ENCODE peak calls at places on chromosomes 11 and 22, in six cellular contexts. D is ovary; Z is A549; A is mesendoderm; Y is CD8-positive, alpha-beta T cell; U is cardiac muscle cell. J is an unnamed sample.

GRCh38 chr11:110366234-110366633 is 63.5 kb upstream of the FDX1 start:
- DNase-seq in A (no peak), U (peak; percentile 58), Z (no peak), D (peak; percentile 65), Y (no peak), J (peak; percentile 84)

GRCh38 chr11:127939000-127939399 is 648.4 kb downstream of the ETS1 start:
- DNase-seq in A (no peak), Z (no peak), U (no peak), Y (no peak), D (no peak), J (no peak)

GRCh38 chr11:66956689-66957290 is 1.4 kb downstream of the PC start:
- DNase-seq in U (peak; percentile 66), Z (no peak), A (peak; percentile 90), D (no peak), Y (no peak), J (peak; percentile 47)

GRCh38 chr11:68297812-68298658 is 14.4 kb upstream of the LRP5 start:
- DNase-seq in D (peak; percentile 89), U (peak; percentile 77), Z (peak; percentile 82), A (peak; percentile 72), Y (peak; percentile 70), J (peak; percentile 97)

GRCh38 chr11:103959279-103959930 is 77.0 kb upstream of the DDI1 start:
- DNase-seq in Y (no peak), A (peak; percentile 45), D (no peak), Z (no peak), U (peak; percentile 52), J (no peak)

GRCh38 chr11:44309483-44310197 is at the start of gene ALX4:
- DNase-seq in Y (no peak), U (peak; percentile 34), D (no peak), Z (no peak), A (peak; percentile 87), J (no peak)

GRCh38 chr11:111631666-111632039 is 29.4 kb downstream of the SIK2 start:
- DNase-seq in A (peak; percentile 22), U (peak; percentile 74), Y (no peak), Z (no peak), D (no peak), J (no peak)

GRCh38 chr11:133957926-133958325 is 1.2 kb upstream of the IGSF9B start:
- DNase-seq in Y (no peak), D (peak; percentile 57), U (peak; percentile 36), A (peak; percentile 54), Z (no peak), J (peak; percentile 71)

GRCh38 chr11:66462911-66463310 is 3.8 kb upstream of the PELI3 start:
- DNase-seq in A (no peak), U (no peak), Z (no peak), D (no peak), Y (no peak), J (no peak)

GRCh38 chr22:36234919-36235318 is 4.4 kb downstream of the APOL2 start:
- DNase-seq in D (no peak), U (peak; percentile 53), Y (no peak), A (no peak), Z (no peak), J (no peak)

GRCh38 chr11:16856022-16856471 is 117.6 kb downstream of the C11orf58 start:
- DNase-seq in Z (no peak), Y (no peak), D (no peak), U (no peak), A (no peak), J (no peak)

GRCh38 chr22:37818397-37819099 is 4.6 kb upstream of the GALR3 start:
- DNase-seq in U (peak; percentile 65), D (peak; percentile 77), A (peak; percentile 77), Z (no peak), Y (peak; percentile 62), J (peak; percentile 92)

GRCh38 chr22:42473484-42474193 is 41.4 kb upstream of the NFAM1 start:
- DNase-seq in Z (peak; percentile 43), D (no peak), A (peak; percentile 72), Y (no peak), U (peak; percentile 77), J (no peak)

GRCh38 chr11:93169950-93170561 is 27.7 kb downstream of the SLC36A4 start:
- DNase-seq in A (peak; percentile 55), D (no peak), U (peak; percentile 43), Z (no peak), Y (no peak), J (no peak)

GRCh38 chr11:86212212-86212611 is 32.3 kb upstream of the EED start:
- DNase-seq in Y (no peak), Z (no peak), U (no peak), A (no peak), D (no peak), J (no peak)

GRCh38 chr22:18091916-18092526 is 14.2 kb downstream of the PEX26 start:
- DNase-seq in D (peak; percentile 83), Z (peak; percentile 40), Y (no peak), U (peak; percentile 93), A (no peak), J (no peak)

GRCh38 chr22:50471197-50471847 is 3.5 kb downstream of the SBF1 start:
- DNase-seq in A (no peak), D (no peak), U (no peak), Y (no peak), Z (no peak), J (no peak)

GRCh38 chr11:28699701-28700100 is 591.5 kb downstream of the METTL15 start:
- DNase-seq in D (no peak), U (no peak), A (no peak), Y (no peak), Z (no peak), J (no peak)

GRCh38 chr11:72776117-72776843 is 17.6 kb downstream of the STARD10 start:
- DNase-seq in D (no peak), Y (no peak), Z (no peak), U (no peak), A (no peak), J (no peak)

GRCh38 chr11:69486773-69487266 is 5.4 kb downstream of the LINC01488 start:
- DNase-seq in U (no peak), D (no peak), A (no peak), Z (no peak), Y (no peak), J (peak; percentile 74)

GRCh38 chr22:24965822-24966626 is 13.5 kb downstream of the KIAA1671 start:
- DNase-seq in U (no peak), D (peak; percentile 85), Z (no peak), Y (no peak), A (no peak), J (peak; percentile 84)

GRCh38 chr11:1826552-1827094 is 8.2 kb upstream of the SYT8 start:
- DNase-seq in A (peak; percentile 35), Y (no peak), D (no peak), U (peak; percentile 91), Z (peak; percentile 72), J (no peak)

GRCh38 chr22:47806894-47807293 is 1044.4 kb downstream of the TBC1D22A start:
- DNase-seq in D (no peak), U (no peak), A (no peak), Z (no peak), Y (no peak), J (no peak)

GRCh38 chr11:118530180-118530682 is 761 bp upstream of the TMEM25 start:
- DNase-seq in D (no peak), Z (no peak), U (no peak), A (no peak), Y (no peak), J (no peak)

GRCh38 chr11:8688414-8689362 is 6.1 kb downstream of the RPL27A start:
- DNase-seq in A (peak; percentile 99), Z (peak; percentile 96), Y (peak; percentile 86), D (peak; percentile 97), U (peak; percentile 98), J (peak; percentile 96)
- H3K4me1 ChIP-seq in A (peaks cover 2% of the 10 kb centered on the region), Z (peaks cover 49% of the 10 kb centered on the region), Y (peaks cover 29% of the 10 kb centered on the region), D (peaks cover 7% of the 10 kb centered on the region), U (peaks cover 5% of the 10 kb centered on the region), J (peaks cover 47% of the 10 kb centered on the region)

DNA sequence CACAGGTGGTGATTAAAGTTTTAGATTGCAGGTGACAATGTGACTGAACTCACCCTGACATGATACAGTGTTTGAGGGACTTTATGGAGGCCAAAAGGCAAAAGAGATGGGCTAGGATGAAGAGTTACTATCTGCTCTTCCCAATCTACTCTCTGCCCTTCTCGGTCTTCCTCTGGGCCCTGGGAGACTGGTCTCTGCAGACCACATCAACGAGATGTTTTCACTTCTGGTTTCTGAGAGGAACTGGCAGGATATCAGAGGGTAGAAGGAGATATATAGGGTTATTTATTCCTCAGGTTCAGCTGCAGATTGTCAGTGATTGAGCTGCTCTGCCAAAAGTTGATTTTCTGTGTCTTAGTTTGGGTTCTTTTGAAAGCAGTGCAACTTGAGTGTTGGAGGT is 32.4 kb upstream of the CD44 start:
- DNase-seq in Y (no peak), Z (no peak), A (no peak), U (no peak), D (no peak), J (no peak)
- H3K4me1 ChIP-seq in Y (peaks cover 38% of the 10 kb centered on the region), Z (peaks cover 4% of the 10 kb centered on the region), A (no peaks in the 10 kb centered on the region), U (no peaks in the 10 kb centered on the region), D (no peaks in the 10 kb centered on the region), J (peaks cover 17% of the 10 kb centered on the region)

GRCh38 chr22:20523118-20523983 is 15.9 kb downstream of the MED15 start:
- DNase-seq in Y (peak; percentile 33), A (peak; percentile 48), Z (no peak), D (no peak), U (peak; percentile 62), J (no peak)

GRCh38 chr22:20522828-20523117 is 15.4 kb downstream of the MED15 start:
- DNase-seq in D (no peak), Z (no peak), Y (no peak), A (no peak), U (no peak), J (no peak)

GRCh38 chr22:20525048-20525447 is 17.6 kb downstream of the MED15 start:
- DNase-seq in A (no peak), Y (no peak), U (no peak), D (no peak), Z (no peak), J (no peak)

GRCh38 chr22:20522134-20522827 is 14.9 kb downstream of the MED15 start:
- DNase-seq in Y (no peak), Z (no peak), D (no peak), A (no peak), U (no peak), J (no peak)

DNA sequence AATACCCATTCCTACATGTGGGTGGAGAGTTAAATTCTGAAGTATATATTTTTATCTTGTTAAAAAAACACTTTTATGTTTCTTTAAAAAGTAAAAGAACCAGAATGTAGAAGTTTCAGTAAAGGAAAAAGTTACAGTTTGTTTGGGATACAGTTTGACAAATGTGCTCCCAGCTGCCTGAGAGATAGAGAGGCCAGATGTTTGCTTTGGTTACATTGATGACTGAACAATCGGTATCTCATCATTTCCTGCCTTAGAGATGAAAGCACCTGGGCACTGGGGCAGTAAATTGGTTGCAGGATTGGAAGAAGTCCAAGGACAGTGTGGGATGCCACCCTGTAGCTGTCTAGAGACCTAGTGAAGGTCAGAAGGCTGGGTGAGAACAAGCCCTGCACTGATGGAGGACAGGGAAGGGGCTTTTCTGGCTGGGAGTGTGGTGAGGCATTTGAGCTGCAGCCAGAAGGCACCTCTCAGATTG is 16.6 kb downstream of the MED15 start:
- DNase-seq in Y (no peak), A (no peak), D (no peak), Z (no peak), U (no peak), J (no peak)
- H3K4me1 ChIP-seq in Y (peaks cover 45% of the 10 kb centered on the region), A (peaks cover 3% of the 10 kb centered on the region), D (peaks cover 18% of the 10 kb centered on the region), Z (peaks cover 67% of the 10 kb centered on the region), U (peaks cover 24% of the 10 kb centered on the region), J (peaks cover 64% of the 10 kb centered on the region)

DNA sequence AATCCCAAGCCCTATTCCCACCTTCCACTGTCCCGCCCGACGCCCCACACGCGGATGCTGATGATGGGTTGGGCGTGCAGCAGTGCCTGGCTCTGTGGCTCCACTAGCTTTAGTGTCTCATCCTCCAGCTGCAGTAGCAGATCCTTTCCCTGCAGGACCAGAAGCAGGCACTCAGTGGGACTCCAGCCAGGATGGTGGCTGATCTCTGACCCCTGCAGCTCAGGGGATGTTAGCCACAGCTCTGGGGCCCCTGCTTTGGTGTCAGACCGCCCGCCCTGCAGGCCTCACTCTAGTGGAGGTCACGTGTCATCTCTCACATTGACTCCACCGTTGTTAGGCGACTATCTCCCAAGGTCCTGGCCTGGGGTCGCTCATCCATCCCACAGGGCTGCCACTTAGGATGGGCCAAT is 11.8 kb downstream of the SMPD1 start:
- DNase-seq in U (no peak), A (no peak), D (no peak), Y (no peak), Z (no peak), J (no peak)
- H3K4me1 ChIP-seq in U (no peaks in the 10 kb centered on the region), A (no peaks in the 10 kb centered on the region), D (peaks cover 9% of the 10 kb centered on the region), Y (peaks cover 93% of the 10 kb centered on the region), Z (no peaks in the 10 kb centered on the region), J (no peaks in the 10 kb centered on the region)

J was measured in left lung.